ENCODE peak calls at places on chromosomes 2 and 18, in eight cellular contexts. C, E, R, K, O, T, M and G are unnamed samples.

GRCh38 chr2:223619486-223620129 is 17.4 kb upstream of the SCG2 start:
- DNase-seq in C (no peak), E (no peak), R (no peak), K (no peak), O (no peak), T (peak; percentile 12), M (no peak), G (no peak)

GRCh38 chr2:44656460-44656859 is 285.0 kb upstream of the SIX3 start:
- DNase-seq in C (no peak), E (no peak), R (no peak), K (no peak), O (no peak), T (no peak), M (no peak), G (no peak)

GRCh38 chr2:25421746-25422431 is 80.2 kb upstream of the DNMT3A start:
- DNase-seq in C (no peak), E (no peak), R (no peak), K (peak; percentile 85), O (no peak), T (no peak), M (no peak), G (no peak)

GRCh38 chr18:12076424-12077140 is 17.1 kb upstream of the ANKRD62 start:
- DNase-seq in C (no peak), E (no peak), R (no peak), K (peak; percentile 35), O (no peak), T (no peak), M (peak; percentile 80), G (no peak)

GRCh38 chr18:8381801-8382459 is 227.3 kb upstream of the RAB12 start:
- DNase-seq in C (no peak), E (no peak), R (no peak), K (no peak), O (peak; percentile 63), T (no peak), M (no peak), G (no peak)

GRCh38 chr2:120710256-120710655 is 25.4 kb upstream of the GLI2 start:
- DNase-seq in C (no peak), E (no peak), R (peak; percentile 34), K (no peak), O (peak; percentile 9), T (no peak), M (peak; percentile 76), G (no peak)

GRCh38 chr2:177501186-177501585 is 108.6 kb downstream of the AGPS start:
- DNase-seq in C (no peak), E (no peak), R (no peak), K (no peak), O (no peak), T (no peak), M (no peak), G (no peak)

GRCh38 chr18:2897015-2897414 is 50.2 kb downstream of the EMILIN2 start:
- DNase-seq in C (no peak), E (no peak), R (no peak), K (no peak), O (no peak), T (no peak), M (no peak), G (no peak)

GRCh38 chr18:76771132-76771824 is 51.1 kb upstream of the ZNF236 start:
- DNase-seq in C (no peak), E (no peak), R (no peak), K (no peak), O (no peak), T (no peak), M (no peak), G (no peak)

GRCh38 chr2:112980537-112980936 is 2.7 kb downstream of the IL36G start:
- DNase-seq in C (no peak), E (no peak), R (no peak), K (no peak), O (no peak), T (no peak), M (no peak), G (peak; percentile 37)

GRCh38 chr2:201396595-201396994 is 39.5 kb upstream of the FLACC1 start:
- DNase-seq in C (no peak), E (no peak), R (no peak), K (no peak), O (no peak), T (peak; percentile 27), M (no peak), G (no peak)

GRCh38 chr2:170670651-170671050 is 44.5 kb upstream of the SP5 start:
- DNase-seq in C (no peak), E (no peak), R (no peak), K (no peak), O (no peak), T (no peak), M (no peak), G (no peak)

GRCh38 chr2:126761981-126762878 is 106.3 kb downstream of the GYPC start:
- DNase-seq in C (no peak), E (no peak), R (peak; percentile 14), K (peak; percentile 43), O (no peak), T (no peak), M (peak; percentile 11), G (peak; percentile 86)

GRCh38 chr2:107932483-107932882 is 53.8 kb upstream of the SLC5A7 start:
- DNase-seq in C (no peak), E (no peak), R (no peak), K (no peak), O (no peak), T (no peak), M (no peak), G (no peak)

GRCh38 chr18:23887493-23887892 is 127.1 kb upstream of the TTC39C start:
- DNase-seq in C (no peak), E (no peak), R (no peak), K (no peak), O (no peak), T (no peak), M (no peak), G (no peak)

GRCh38 chr18:59950215-59950944 is 50.6 kb downstream of the PMAIP1 start:
- DNase-seq in C (no peak), E (no peak), R (no peak), K (peak; percentile 65), O (no peak), T (no peak), M (no peak), G (peak; percentile 17)

GRCh38 chr18:3454365-3455089 is 4.6 kb downstream of the TGIF1 start:
- DNase-seq in C (no peak), E (no peak), R (no peak), K (peak; percentile 40), O (peak; percentile 60), T (no peak), M (peak; percentile 79), G (peak; percentile 39)

GRCh38 chr2:109120166-109120565 is 8.8 kb upstream of the SH3RF3 start:
- DNase-seq in C (no peak), E (no peak), R (no peak), K (no peak), O (no peak), T (no peak), M (no peak), G (no peak)

GRCh38 chr18:54415086-54415485 is 57.4 kb downstream of the C18orf54 start:
- DNase-seq in C (no peak), E (no peak), R (no peak), K (no peak), O (peak; percentile 35), T (no peak), M (no peak), G (no peak)

GRCh38 chr2:109612991-109613921 is 510 bp downstream of the SEPTIN10 start:
- DNase-seq in C (no peak), E (no peak), R (peak; percentile 83), K (peak; percentile 60), O (peak; percentile 49), T (no peak), M (peak; percentile 66), G (no peak)

DNA sequence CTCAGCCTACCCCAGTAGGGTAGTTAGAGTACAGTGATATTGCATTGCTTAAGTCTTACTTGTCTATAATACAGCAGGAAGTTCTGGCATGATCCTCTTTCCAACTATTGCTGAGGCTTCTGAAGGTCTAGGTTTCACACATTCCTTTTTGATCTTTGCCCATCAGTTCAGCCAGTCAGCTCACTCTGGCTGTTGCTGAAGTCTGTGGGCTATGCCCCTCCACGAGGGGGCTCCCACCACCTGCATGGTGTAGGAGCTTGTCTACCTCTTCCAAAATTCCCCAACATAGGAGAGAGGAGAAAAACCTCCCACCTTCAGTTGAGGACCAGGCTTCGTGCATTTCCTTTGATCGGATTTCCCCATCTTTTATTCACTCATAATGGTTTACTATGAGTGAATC is 26.3 kb downstream of the PROKR1 start:
- DNase-seq in C (no peak), E (no peak), R (no peak), K (no peak), O (no peak), T (no peak), M (no peak), G (no peak)
- TF ChIP-seq CTCF in C (no peak), E (no peak), R (no peak), K (no peak), O (no peak), T (no peak), M (no peak), G (no peak)

GRCh38 chr18:67845035-67845434 is 328.5 kb upstream of the DSEL start:
- DNase-seq in C (no peak), E (no peak), R (no peak), K (no peak), O (no peak), T (no peak), M (no peak), G (no peak)

GRCh38 chr18:67846422-67847098 is 330.0 kb upstream of the DSEL start:
- DNase-seq in C (no peak), E (no peak), R (no peak), K (no peak), O (no peak), T (no peak), M (no peak), G (no peak)
- TF ChIP-seq CTCF in C (no peak), E (no peak), R (no peak), K (no peak), O (no peak), T (no peak), M (no peak), G (no peak)

GRCh38 chr2:10467401-10467800 is 19.3 kb upstream of the ODC1 start:
- DNase-seq in C (no peak), E (no peak), R (no peak), K (no peak), O (no peak), T (no peak), M (no peak), G (no peak)
- TF ChIP-seq CTCF in C (no peak), E (no peak), R (no peak), K (no peak), O (no peak), T (no peak), M (no peak), G (no peak)

DNA sequence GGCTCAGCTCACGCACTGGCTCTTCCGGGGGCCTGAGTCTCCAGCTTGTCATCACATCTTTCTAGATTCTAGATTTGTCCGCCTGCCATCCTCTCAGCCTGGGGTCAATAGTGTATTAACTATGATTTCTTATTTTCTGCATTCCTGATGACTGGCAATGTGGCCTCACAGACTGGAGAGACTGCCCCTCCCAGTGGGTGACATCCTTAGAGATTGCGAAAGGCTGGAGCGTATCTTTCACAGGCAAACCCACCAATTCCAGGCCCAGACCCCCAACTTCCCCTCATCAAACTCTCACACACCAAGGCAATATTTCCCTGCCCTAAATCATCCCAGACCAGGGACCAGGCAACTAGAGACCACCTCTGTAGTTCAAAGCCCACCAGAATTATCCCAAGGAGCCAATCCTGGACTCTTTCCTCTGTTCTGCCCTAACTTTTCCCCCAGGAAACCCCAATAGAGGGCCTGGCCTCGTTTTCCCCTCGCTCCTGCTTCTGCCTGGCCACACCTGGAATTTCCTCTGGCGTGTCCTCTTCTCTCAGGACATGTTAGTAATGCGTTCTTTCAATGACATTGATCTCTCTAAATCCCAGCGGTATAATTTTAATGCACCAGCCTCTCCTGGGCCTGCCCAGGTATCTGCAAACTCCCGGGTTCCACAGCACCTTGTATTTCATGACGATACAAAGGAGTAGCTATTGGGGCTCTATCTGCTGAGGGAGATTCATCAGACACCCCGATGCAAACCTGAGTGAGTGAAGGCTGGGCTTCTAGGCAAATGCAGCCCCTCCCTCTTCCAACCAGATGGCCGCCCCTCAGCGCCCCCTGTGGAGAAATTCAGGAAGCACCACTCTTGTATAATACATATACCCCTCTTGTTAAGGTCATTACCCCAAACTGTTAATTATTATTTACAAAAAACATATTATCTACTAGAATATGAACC is 2.4 kb upstream of the KCNF1 start:
- DNase-seq in C (peak; percentile 41), E (no peak), R (no peak), K (peak; percentile 12), O (no peak), T (peak; percentile 35), M (peak; percentile 92), G (peak; percentile 39)
- TF ChIP-seq CTCF in C (peak; percentile 78), E (peak; percentile 28), R (no peak), K (peak; percentile 35), O (peak; percentile 53), T (peak; percentile 51), M (peak; percentile 91), G (peak; percentile 56)